ENCODE peak calls at places on chromosome 1, in six cellular contexts. I is smooth muscle cell of the brain vasculature, Y is AG04450, S is EH, T is posterior cingulate gyrus, O is globus pallidus. V is an unnamed sample.

GRCh38 chr1:15215116-15215515 is 31.9 kb upstream of the FHAD1 start:
- DNase-seq in I (no peak), Y (no peak), S (no peak), T (no peak), O (no peak), V (no peak)

GRCh38 chr1:59568158-59568935 is 246.4 kb upstream of the HOOK1 start:
- DNase-seq in I (no peak), Y (no peak), S (peak), T (no peak), O (no peak), V (no peak)

GRCh38 chr1:30763654-30764248 is 6.2 kb upstream of the LAPTM5 start:
- DNase-seq in I (no peak), Y (no peak), S (peak), T (peak), O (peak), V (peak)

GRCh38 chr1:91827094-91828006 is 58.6 kb downstream of the TGFBR3 start:
- DNase-seq in I (no peak), Y (no peak), S (no peak), T (no peak), O (no peak), V (no peak)

GRCh38 chr1:156475568-156476500 is 24.7 kb downstream of the MEF2D start:
- DNase-seq in I (no peak), Y (peak), S (peak), T (peak), O (peak), V (peak)

GRCh38 chr1:182917386-182917785 is 35.6 kb downstream of the SHCBP1L start:
- DNase-seq in I (no peak), Y (no peak), S (no peak), T (no peak), O (no peak), V (no peak)

GRCh38 chr1:118272884-118273283 is 87.9 kb upstream of the SPAG17 start:
- DNase-seq in I (no peak), Y (no peak), S (no peak), T (no peak), O (no peak), V (no peak)

GRCh38 chr1:109761227-109762038 is 2.3 kb downstream of the EPS8L3 start:
- DNase-seq in I (no peak), Y (no peak), S (no peak), T (peak), O (no peak), V (no peak)

GRCh38 chr1:7783178-7783711 is 846 bp upstream of the PER3 start:
- DNase-seq in I (no peak), Y (no peak), S (peak), T (peak), O (no peak), V (no peak)

GRCh38 chr1:51304360-51304759 is 26.0 kb downstream of the TTC39A start:
- DNase-seq in I (no peak), Y (no peak), S (no peak), T (no peak), O (no peak), V (no peak)

GRCh38 chr1:59346429-59346828 is 49.5 kb downstream of the FGGY start:
- DNase-seq in I (no peak), Y (no peak), S (no peak), T (no peak), O (no peak), V (no peak)

GRCh38 chr1:234735476-234735875 is 125.5 kb upstream of the IRF2BP2 start:
- DNase-seq in I (no peak), Y (no peak), S (no peak), T (peak), O (no peak), V (no peak)

GRCh38 chr1:55304306-55304705 is 89.1 kb upstream of the USP24 start:
- DNase-seq in I (no peak), Y (no peak), S (no peak), T (no peak), O (no peak), V (no peak)

GRCh38 chr1:172449585-172450523 is 6.0 kb upstream of the PIGC start:
- DNase-seq in I (no peak), Y (peak), S (peak), T (no peak), O (peak), V (peak)

GRCh38 chr1:39900662-39901485 is 843 bp downstream of the MYCL start:
- DNase-seq in I (no peak), Y (no peak), S (peak), T (peak), O (no peak), V (no peak)